ENCODE peak calls at places on chromosomes 7 and 10, in seven cellular contexts. Z, N, U, K, C, E and T are unnamed samples.
A peak's percentile ranks its signal among the peaks of the same experiment; 100 is the strongest.

GRCh38 chr10:46539596-46540411 is 16.7 kb downstream of the GPRIN2 start:
- DNase-seq in C (peak; percentile 100), U (no peak), K (no peak), N (no peak), E (no peak), Z (no peak), T (peak; percentile 82)

GRCh38 chr7:1855396-1856160 is 185.5 kb downstream of the ELFN1 start:
- DNase-seq in N (no peak), C (no peak), U (no peak), K (no peak), E (no peak), Z (no peak), T (no peak)

GRCh38 chr7:17530249-17530648 is 231.8 kb downstream of the AHR start:
- DNase-seq in Z (no peak), E (no peak), N (no peak), K (no peak), U (no peak), C (no peak), T (peak; percentile 8)

GRCh38 chr10:11175823-11176243 is 158.2 kb downstream of the CELF2 start:
- DNase-seq in K (no peak), E (no peak), U (no peak), Z (no peak), C (no peak), N (no peak), T (no peak)

GRCh38 chr7:47154781-47155180 is 427.1 kb downstream of the TNS3 start:
- DNase-seq in C (no peak), E (no peak), U (no peak), Z (no peak), K (no peak), N (no peak), T (no peak)

GRCh38 chr7:35906191-35906908 is 105.5 kb downstream of the SEPTIN7 start:
- DNase-seq in U (peak; percentile 43), C (peak; percentile 50), K (peak; percentile 42), N (peak; percentile 58), Z (peak; percentile 55), E (peak; percentile 68), T (peak; percentile 81)

GRCh38 chr10:22427890-22428571 is 82.7 kb downstream of the SPAG6 start:
- DNase-seq in C (peak; percentile 64), K (no peak), U (no peak), E (no peak), N (no peak), Z (no peak), T (peak; percentile 41)

GRCh38 chr10:77409697-77410471 is 227.7 kb downstream of the KCNMA1 start:
- DNase-seq in E (no peak), N (no peak), Z (no peak), U (no peak), C (peak; percentile 7), K (no peak), T (no peak)

GRCh38 chr10:132860527-132860926 is 74.6 kb upstream of the NKX6-2 start:
- DNase-seq in N (no peak), Z (no peak), U (no peak), E (no peak), K (no peak), C (no peak), T (no peak)

GRCh38 chr7:82605247-82605864 is 161.8 kb upstream of the CACNA2D1 start:
- DNase-seq in C (no peak), N (no peak), E (no peak), U (no peak), K (peak; percentile 28), Z (no peak), T (peak; percentile 59)

GRCh38 chr7:46165281-46165680 is 244.2 kb upstream of the IGFBP3 start:
- DNase-seq in K (no peak), N (no peak), U (no peak), Z (no peak), C (peak; percentile 77), E (no peak), T (no peak)

GRCh38 chr10:103278424-103278823 is 1.5 kb downstream of the INA start:
- DNase-seq in K (no peak), Z (no peak), N (no peak), C (no peak), U (no peak), E (no peak), T (no peak)

GRCh38 chr10:93069245-93069561 is 4.5 kb upstream of the CYP26A1 start:
- DNase-seq in E (no peak), U (no peak), K (no peak), Z (no peak), C (no peak), N (no peak), T (no peak)

GRCh38 chr7:148299335-148299734 is 291.2 kb upstream of the C7orf33 start:
- DNase-seq in Z (no peak), U (no peak), E (no peak), N (no peak), C (no peak), K (no peak), T (no peak)